ENCODE peak calls at places on chromosomes 16 and 17, in seven cellular contexts. F is tibial artery, R is ovary, C is right lobe of liver, Z is body of pancreas, P is spleen, L is HCT116. J is an unnamed sample.

GRCh38 chr16:1124291-1124690 is 28.2 kb upstream of the C1QTNF8 start:
- DNase-seq in F (no peak), L (no peak), Z (no peak), P (no peak), C (no peak), R (no peak), J (no peak)

GRCh38 chr16:1049113-1049975 is 23.2 kb upstream of the SSTR5 start:
- DNase-seq in R (no peak), Z (no peak), P (no peak), C (no peak), F (no peak), L (no peak), J (no peak)

GRCh38 chr16:20300312-20301097 is 26.8 kb downstream of the GP2 start:
- DNase-seq in P (no peak), Z (peak; percentile 71), C (peak; percentile 66), L (peak; percentile 42), R (no peak), F (no peak), J (no peak)

GRCh38 chr17:7177210-7177953 is 1.8 kb downstream of the ASGR1 start:
- DNase-seq in R (peak; percentile 74), C (peak; percentile 77), L (no peak), F (peak; percentile 74), P (peak; percentile 85), Z (peak; percentile 62), J (peak; percentile 51)

GRCh38 chr17:55549140-55549539 is 37.9 kb upstream of the SMIM36 start:
- DNase-seq in P (no peak), R (no peak), L (peak; percentile 40), Z (no peak), F (no peak), C (no peak), J (no peak)

GRCh38 chr17:32104158-32104557 is 38.1 kb upstream of the RHOT1 start:
- DNase-seq in C (no peak), R (no peak), P (no peak), L (no peak), F (no peak), Z (no peak), J (no peak)

GRCh38 chr17:50847566-50847965 is 12.2 kb downstream of the WFIKKN2 start:
- DNase-seq in P (no peak), L (no peak), R (no peak), C (no peak), Z (no peak), F (peak; percentile 21), J (no peak)

GRCh38 chr16:81585785-81586184 is 141.2 kb downstream of the CMIP start:
- DNase-seq in C (no peak), Z (no peak), L (peak; percentile 64), F (no peak), P (no peak), R (no peak), J (no peak)

GRCh38 chr17:63491976-63492575 is 15.2 kb downstream of the ACE start:
- DNase-seq in C (no peak), F (no peak), Z (no peak), P (no peak), L (no peak), R (no peak), J (no peak)

GRCh38 chr16:89406277-89406888 is 84.0 kb downstream of the ANKRD11 start:
- DNase-seq in Z (peak; percentile 50), R (no peak), P (no peak), C (no peak), L (no peak), F (no peak), J (no peak)

GRCh38 chr17:55709984-55710383 is 12.7 kb downstream of the TMEM100 start:
- DNase-seq in P (no peak), C (no peak), F (peak; percentile 74), Z (no peak), L (no peak), R (no peak), J (no peak)

GRCh38 chr16:53207810-53208752 is 153.3 kb downstream of the CHD9 start:
- DNase-seq in Z (peak; percentile 45), L (peak; percentile 19), C (no peak), F (no peak), R (no peak), P (no peak), J (no peak)

GRCh38 chr16:19169081-19169639 is 1.1 kb downstream of the SYT17 start:
- DNase-seq in F (no peak), P (no peak), C (no peak), R (no peak), Z (no peak), L (no peak), J (no peak)

GRCh38 chr16:83932955-83933673 is 19.9 kb upstream of the OSGIN1 start:
- DNase-seq in C (no peak), P (no peak), Z (no peak), R (no peak), L (no peak), F (no peak), J (no peak)

GRCh38 chr16:7505495-7505894 is 172.8 kb downstream of the RBFOX1 start:
- DNase-seq in R (no peak), P (no peak), L (no peak), C (no peak), F (no peak), Z (no peak), J (no peak)

GRCh38 chr16:2154533-2155090 is 970 bp upstream of the TRAF7 start:
- DNase-seq in R (no peak), Z (peak; percentile 36), C (peak; percentile 51), F (no peak), L (no peak), P (no peak), J (no peak)

GRCh38 chr17:59355030-59355694 is 23.7 kb downstream of the YPEL2 start:
- DNase-seq in L (peak; percentile 31), P (no peak), C (no peak), Z (peak; percentile 28), R (no peak), F (no peak), J (no peak)

DNA sequence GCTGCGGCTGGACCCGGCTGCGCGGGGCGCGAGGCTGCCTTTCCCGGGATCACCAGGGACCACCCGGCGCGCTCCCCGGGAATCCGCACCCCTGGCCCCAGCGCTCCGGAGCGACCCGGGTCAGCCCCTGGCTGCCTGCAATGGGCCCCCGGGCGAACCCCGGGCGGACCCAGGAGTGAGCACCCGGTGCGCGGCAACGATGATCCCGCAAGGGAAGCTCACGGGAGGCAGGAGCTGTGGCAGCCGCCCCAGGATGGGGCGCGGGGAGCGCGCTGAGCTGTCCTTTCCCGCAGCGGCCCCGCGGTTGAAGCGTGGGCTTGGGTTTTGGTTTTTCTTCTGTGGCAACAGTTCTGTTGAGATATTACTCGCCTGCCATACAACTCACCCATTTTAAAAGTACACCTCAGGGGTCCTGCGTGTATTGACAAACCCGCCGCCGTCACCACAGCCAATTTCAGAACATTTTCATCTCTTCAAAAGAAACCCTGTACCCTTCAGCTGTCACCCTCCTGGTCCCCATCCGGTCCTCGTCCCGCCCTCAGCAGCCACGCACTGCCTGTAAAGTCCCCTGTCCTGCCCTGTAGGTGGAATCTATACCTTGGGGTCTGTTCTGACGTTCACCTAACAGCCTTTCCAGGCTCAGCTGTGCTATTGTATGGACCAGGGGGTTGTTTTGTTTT is 12.8 kb downstream of the CHMP6 start:
- DNase-seq in P (no peak), Z (no peak), L (no peak), F (no peak), R (no peak), C (peak; percentile 50), J (no peak)
- H3K4me3 ChIP-seq in P (peak overlapping the region; percentile 58), Z (no peak overlapping the region), L (no peak overlapping the region), F (peak overlapping the region; percentile 24), R (peak overlapping the region; percentile 24), C (no peak overlapping the region), J (peak overlapping the region; percentile 39)

DNA sequence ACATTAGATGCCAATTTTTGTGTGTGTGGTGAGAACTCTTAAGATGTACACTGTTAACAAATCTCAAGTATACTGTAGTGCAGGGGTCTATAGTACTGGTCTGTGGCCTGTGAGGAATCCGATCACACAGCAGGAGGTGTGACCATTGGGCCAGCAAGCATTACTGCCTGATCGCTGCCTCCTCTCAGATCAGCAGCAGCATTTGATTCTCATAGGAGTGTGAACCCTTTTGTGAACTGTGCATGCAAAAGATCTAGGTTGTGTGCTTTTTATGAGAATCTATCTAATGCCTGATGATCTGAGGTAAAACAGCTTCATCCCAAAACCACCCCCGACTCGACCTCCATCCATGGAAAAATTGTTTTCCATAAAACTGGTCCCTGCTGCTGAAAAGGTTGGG is 12.6 kb downstream of the ZNF267 start:
- DNase-seq in C (no peak), F (no peak), L (no peak), R (no peak), Z (no peak), P (no peak), J (no peak)
- H3K9me3 ChIP-seq in C (no peaks in the 10 kb centered on the region), F (no peaks in the 10 kb centered on the region), L (peaks cover 23% of the 10 kb centered on the region), R (no peaks in the 10 kb centered on the region), Z (no peaks in the 10 kb centered on the region), P (no peaks in the 10 kb centered on the region), J (no peaks in the 10 kb centered on the region)

DNA sequence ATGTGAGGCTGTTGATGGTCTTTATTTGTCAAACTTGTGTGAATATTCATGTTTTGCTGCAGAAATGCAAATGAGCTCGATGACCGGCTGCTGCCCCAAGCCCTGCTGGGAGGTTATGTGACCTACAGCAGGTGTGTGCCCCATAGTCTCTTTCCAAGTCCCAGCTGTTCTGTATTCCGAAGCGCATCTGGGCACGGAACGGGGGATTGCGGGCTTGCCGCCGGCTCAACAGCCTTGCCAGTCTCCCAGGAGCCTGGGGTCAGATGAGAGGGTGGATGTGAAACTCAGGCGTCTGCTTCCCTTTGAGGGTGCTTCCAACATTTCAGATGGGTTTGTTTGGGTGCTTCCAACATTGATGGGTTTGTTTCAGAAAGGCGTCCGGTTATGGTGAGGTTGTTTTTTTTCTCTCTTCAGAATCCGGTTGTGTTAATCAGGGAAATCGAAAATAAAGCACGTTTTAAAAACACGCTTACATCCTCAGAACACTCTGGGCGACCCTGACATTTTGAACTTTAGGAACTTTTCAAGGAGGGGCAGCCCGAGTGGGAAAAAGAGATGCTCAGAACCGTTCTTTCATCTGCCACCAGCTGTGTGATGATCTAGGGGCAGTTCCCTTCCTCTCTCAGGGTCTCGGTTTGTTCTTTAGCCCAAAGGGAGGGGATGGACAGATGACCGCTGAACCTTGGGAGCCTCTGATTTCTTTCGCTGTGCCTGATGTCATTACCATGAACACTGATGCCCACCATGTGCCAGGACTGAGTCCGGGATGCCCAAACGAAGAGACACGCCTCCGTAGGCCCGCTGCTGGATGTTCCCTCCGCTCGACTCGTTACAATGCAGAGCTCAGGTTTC is 47.8 kb upstream of the AMZ2 start:
- DNase-seq in F (no peak), Z (peak; percentile 14), P (no peak), C (no peak), L (no peak), R (no peak), J (no peak)
- H3K27me3 ChIP-seq in F (peaks cover 65% of the 10 kb centered on the region), Z (no peaks in the 10 kb centered on the region), P (peaks cover 55% of the 10 kb centered on the region), C (peaks cover 18% of the 10 kb centered on the region), L (no peaks in the 10 kb centered on the region), R (peaks cover 6% of the 10 kb centered on the region), J (no peaks in the 10 kb centered on the region)

GRCh38 chr17:35765731-35766488 is 5.2 kb downstream of the C17orf50 start:
- DNase-seq in P (no peak), C (no peak), Z (no peak), F (no peak), L (no peak), R (no peak), J (no peak)

GRCh38 chr17:35761601-35762000 is 914 bp downstream of the C17orf50 start:
- DNase-seq in Z (no peak), F (no peak), C (no peak), P (no peak), L (no peak), R (no peak), J (no peak)

GRCh38 chr17:35765086-35765710 is 4.5 kb downstream of the C17orf50 start:
- DNase-seq in L (no peak), F (no peak), Z (no peak), P (no peak), C (no peak), R (no peak), J (no peak)

GRCh38 chr17:35764123-35764991 is 3.7 kb downstream of the C17orf50 start:
- DNase-seq in Z (peak; percentile 89), P (peak; percentile 97), R (peak; percentile 91), F (peak; percentile 92), C (peak; percentile 90), L (peak; percentile 79), J (peak; percentile 77)

GRCh38 chr17:35763767-35764122 is 3.1 kb downstream of the C17orf50 start:
- DNase-seq in Z (no peak), F (no peak), P (no peak), L (no peak), R (no peak), C (no peak), J (no peak)
- H3K4me3 ChIP-seq in Z (no peak overlapping the region), F (peak overlapping the region; percentile 61), P (peak overlapping the region; percentile 78), L (peak overlapping the region; percentile 35), R (peak overlapping the region; percentile 38), C (peak overlapping the region; percentile 51), J (peak overlapping the region; percentile 65)